ENCODE peak calls at places on chromosomes 6 and 20, in five cellular contexts. D is tibial nerve, C is tibial artery, O is gastrocnemius medialis, P is pancreas. M is an unnamed sample.
A peak's percentile ranks its signal among the peaks of the same experiment; 100 is the strongest.

GRCh38 chr20:58521763-58522162 is 6.6 kb upstream of the APCDD1L start:
- DNase-seq in D (no peak), P (no peak), C (no peak), O (no peak), M (no peak)

GRCh38 chr6:53436904-53437303 is 88.2 kb upstream of the ELOVL5 start:
- DNase-seq in D (no peak), O (no peak), C (no peak), P (no peak), M (no peak)

GRCh38 chr6:121434037-121434770 is 1.2 kb upstream of the GJA1 start:
- DNase-seq in P (no peak), D (no peak), C (no peak), O (no peak), M (no peak)

GRCh38 chr6:141195251-141195832 is 937.4 kb upstream of the GJE1 start:
- DNase-seq in P (no peak), D (no peak), O (no peak), C (no peak), M (no peak)

GRCh38 chr20:46034039-46034438 is 5.0 kb downstream of the SLC12A5 start:
- DNase-seq in D (no peak), P (no peak), O (no peak), C (no peak), M (no peak)

GRCh38 chr6:98945311-98946005 is 2.3 kb downstream of the FBXL4 start:
- DNase-seq in O (no peak), C (no peak), P (no peak), D (no peak), M (no peak)

GRCh38 chr6:26222587-26222986 is 135.4 kb downstream of the HFE start:
- DNase-seq in O (no peak), D (no peak), P (no peak), C (no peak), M (no peak)

GRCh38 chr6:89596484-89596883 is 42.1 kb downstream of the LYRM2 start:
- DNase-seq in D (no peak), C (no peak), P (no peak), O (no peak), M (no peak)

GRCh38 chr6:139161169-139161568 is 26.3 kb downstream of the HECA start:
- DNase-seq in P (no peak), D (no peak), O (no peak), C (no peak), M (no peak)

GRCh38 chr6:90214966-90215365 is 81.7 kb downstream of the BACH2 start:
- DNase-seq in P (no peak), O (no peak), D (no peak), C (no peak), M (no peak)

GRCh38 chr20:50821257-50821921 is 26.5 kb downstream of the BCAS4 start:
- DNase-seq in O (no peak), P (no peak), C (no peak), D (no peak), M (no peak)

GRCh38 chr20:14333734-14334133 is 3.7 kb downstream of the FLRT3 start:
- DNase-seq in P (no peak), C (no peak), O (no peak), D (no peak), M (no peak)

GRCh38 chr6:32188381-32189081 is 1.5 kb downstream of the PBX2 start:
- DNase-seq in C (peak; percentile 68), P (no peak), O (no peak), D (peak; percentile 55), M (no peak)

GRCh38 chr20:19416627-19417026 is 204.2 kb downstream of the SLC24A3 start:
- DNase-seq in O (no peak), P (no peak), C (no peak), D (no peak), M (no peak)

GRCh38 chr6:26118999-26119398 is 31.8 kb downstream of the HFE start:
- DNase-seq in C (no peak), P (no peak), O (no peak), D (no peak), M (no peak)

GRCh38 chr6:159093608-159094443 is 49.0 kb upstream of the TAGAP start:
- DNase-seq in O (no peak), D (no peak), C (no peak), P (no peak), M (no peak)

GRCh38 chr6:6901205-6901719 is 206.5 kb upstream of the RREB1 start:
- DNase-seq in D (no peak), C (no peak), P (no peak), O (peak; percentile 47), M (no peak)

GRCh38 chr20:25580711-25581110 is 4.6 kb downstream of the NINL start:
- DNase-seq in C (no peak), D (no peak), P (no peak), O (no peak), M (peak; percentile 69)

GRCh38 chr6:28312939-28313338 is 23.0 kb downstream of the ZSCAN31 start:
- DNase-seq in C (no peak), P (no peak), O (no peak), D (no peak), M (no peak)

GRCh38 chr6:13428528-13429405 is 58.6 kb downstream of the GFOD1 start:
- DNase-seq in C (no peak), D (no peak), O (no peak), P (no peak), M (no peak)

GRCh38 chr6:161242779-161243693 is 30.8 kb downstream of the AGPAT4 start:
- DNase-seq in C (no peak), P (no peak), O (no peak), D (no peak), M (peak; percentile 84)

GRCh38 chr6:87975561-87975960 is 72.1 kb upstream of the SPACA1 start:
- DNase-seq in P (no peak), O (no peak), D (no peak), C (no peak), M (no peak)

GRCh38 chr6:111734068-111734825 is 128.6 kb upstream of the TRAF3IP2 start:
- DNase-seq in C (no peak), O (no peak), P (no peak), D (no peak), M (no peak)

GRCh38 chr6:55388161-55388560 is 60.9 kb downstream of the GFRAL start:
- DNase-seq in O (no peak), D (no peak), P (no peak), C (no peak), M (no peak)

GRCh38 chr6:5278047-5278446 is 16.7 kb downstream of the FARS2 start:
- DNase-seq in P (no peak), O (no peak), C (no peak), D (no peak), M (no peak)

GRCh38 chr20:49832632-49833327 is 20.2 kb downstream of the SLC9A8 start:
- DNase-seq in C (no peak), O (peak; percentile 48), D (peak; percentile 34), P (no peak), M (no peak)

GRCh38 chr20:19212524-19213502 is at the start of gene SLC24A3:
- DNase-seq in P (peak; percentile 56), D (no peak), C (peak; percentile 87), O (peak; percentile 64), M (peak; percentile 92)

GRCh38 chr6:6834356-6835342 is 246.1 kb downstream of the LY86 start:
- DNase-seq in P (no peak), O (no peak), D (no peak), C (no peak), M (no peak)

GRCh38 chr6:129368076-129368475 is 341.9 kb downstream of the ARHGAP18 start:
- DNase-seq in P (no peak), C (no peak), D (no peak), O (no peak), M (no peak)

GRCh38 chr6:48825501-48826317 is 637.3 kb downstream of the MMUT start:
- DNase-seq in P (no peak), D (no peak), C (no peak), O (no peak), M (no peak)

DNA sequence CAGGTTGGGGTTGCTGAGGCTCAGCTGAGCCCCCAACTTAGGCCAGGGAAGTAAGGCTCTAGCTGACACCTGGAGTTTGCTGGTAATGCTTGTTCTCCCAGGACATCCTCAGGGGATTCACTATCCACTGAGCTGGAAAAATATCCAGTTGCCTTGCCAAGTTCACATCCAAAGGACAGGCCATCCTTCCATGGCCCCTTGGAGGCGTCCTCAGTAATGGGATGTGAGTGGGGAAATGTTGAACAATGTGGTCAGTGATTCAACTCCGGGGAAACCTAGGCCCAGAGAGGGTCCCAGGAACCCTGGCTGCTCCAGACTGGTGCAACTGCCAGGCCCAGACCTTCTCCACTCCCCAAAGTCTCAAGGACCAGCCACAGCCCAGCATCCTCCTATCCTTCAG is 9.7 kb downstream of the SNTA1 start:
- DNase-seq in D (no peak), C (no peak), O (no peak), P (no peak), M (no peak)
- H3K27ac ChIP-seq in D (peak overlapping the region; percentile 62), C (peak overlapping the region; percentile 85), O (peak overlapping the region; percentile 97), P (no peak overlapping the region), M (no peak overlapping the region)

GRCh38 chr20:20604357-20604756 is 108.1 kb downstream of the RALGAPA2 start:
- DNase-seq in P (no peak), C (no peak), O (no peak), D (no peak), M (no peak)
- TF ChIP-seq CTCF in P (no peak), C (no peak), O (no peak), D (no peak), M (no peak)

GRCh38 chr6:43570876-43571441 is 4.9 kb downstream of the XPO5 start:
- DNase-seq in C (no peak), D (no peak), O (no peak), P (no peak), M (no peak)
- H3K27ac ChIP-seq in C (no peak overlapping the region), D (no peak overlapping the region), O (no peak overlapping the region), P (no peak overlapping the region), M (no peak overlapping the region)

DNA sequence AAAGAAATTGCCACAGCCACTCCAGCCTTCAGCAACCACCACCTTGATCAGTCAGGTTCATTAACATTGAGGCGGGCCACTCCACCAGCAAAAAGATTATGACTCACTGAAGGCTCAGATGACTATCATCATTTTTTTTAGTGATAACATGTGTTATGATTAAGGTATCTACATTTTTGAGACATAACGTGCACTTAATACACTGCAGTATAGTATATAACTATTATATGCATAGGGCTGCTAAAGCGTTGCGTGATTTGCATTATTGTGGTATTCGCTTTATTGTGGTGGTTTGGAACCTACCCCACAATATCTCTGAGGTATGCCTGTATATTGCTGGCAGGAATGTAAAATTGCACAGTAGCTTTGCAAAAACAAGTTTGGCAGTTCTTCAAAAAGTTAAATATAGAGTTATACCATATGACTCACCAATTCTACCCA is 6.8 kb upstream of the RIPK1 start:
- DNase-seq in O (no peak), C (no peak), D (no peak), P (no peak), M (no peak)
- TF ChIP-seq CTCF in O (no peak), C (no peak), D (no peak), P (no peak), M (no peak)

DNA sequence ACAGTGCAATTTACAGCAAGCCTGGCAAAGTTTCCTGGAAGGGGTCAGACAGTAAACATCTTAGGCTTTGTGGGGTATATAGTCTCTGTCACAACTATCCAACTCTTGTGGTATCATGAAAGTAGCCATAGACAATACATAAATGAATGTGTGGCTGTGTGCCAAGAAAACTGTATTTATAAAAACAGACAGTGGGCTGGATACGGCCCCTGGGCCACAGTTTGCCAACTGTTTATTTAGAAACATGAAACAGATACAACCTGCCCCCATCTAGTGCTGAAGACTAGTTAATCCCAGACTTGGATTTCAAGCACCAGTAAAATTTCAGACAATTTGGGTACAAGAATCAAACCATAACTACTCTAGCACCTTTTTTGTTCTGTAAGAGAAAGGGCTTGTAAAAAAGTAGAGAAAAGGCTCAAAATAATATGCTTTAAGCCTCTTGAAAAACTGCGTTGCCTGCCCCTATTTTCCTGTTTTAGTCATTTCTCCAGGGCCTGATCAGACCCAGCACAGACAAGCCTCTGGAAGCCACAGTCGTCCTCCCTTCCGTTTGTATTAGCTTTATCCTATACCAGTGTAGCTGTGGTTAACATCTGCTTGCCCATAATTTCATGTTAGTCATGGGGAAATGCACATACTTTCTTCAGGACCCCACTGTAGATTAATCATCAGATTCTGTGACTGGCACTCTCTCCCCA is 30.8 kb downstream of the JAG1 start:
- DNase-seq in O (no peak), C (no peak), P (no peak), D (no peak), M (no peak)
- H3K27ac ChIP-seq in O (peak overlapping the region; percentile 9), C (peak overlapping the region; percentile 99), P (no peak overlapping the region), D (no peak overlapping the region), M (no peak overlapping the region)

M was measured in upper lobe of right lung.